ENCODE peak calls at places on chromosomes 12 and 14, in seven cellular contexts. One of them, this sample, is unnamed.

GRCh38 chr14:96847451-96847850 is 50.3 kb downstream of the VRK1 start:
- ATAC-seq in aorta: no peak
- ATAC-seq in activated CD4-positive, CD25-positive, alpha-beta regulatory T cell treated with anti-CD3 and anti-CD28 coated beads, Interleukin-2, amount 50 U/mL, for 24 hours: no peak
- ATAC-seq in activated naive CD8-positive, alpha-beta T cell treated with anti-CD3 and anti-CD28 coated beads, Interleukin-2, amount 10 ng/mL, durations not matched to agents 7 days and 5 days: no peak
- ATAC-seq in body of pancreas: no peak
- ATAC-seq in RWPE2: no peak
- ATAC-seq in lower lobe of right lung: no peak
- ATAC-seq in this sample: no peak

GRCh38 chr12:102900389-102900788 is 16.7 kb downstream of the PAH start:
- ATAC-seq in lower lobe of right lung: no peak
- ATAC-seq in body of pancreas: no peak
- ATAC-seq in RWPE2: no peak
- ATAC-seq in activated CD4-positive, CD25-positive, alpha-beta regulatory T cell treated with anti-CD3 and anti-CD28 coated beads, Interleukin-2, amount 50 U/mL, for 24 hours: no peak
- ATAC-seq in activated naive CD8-positive, alpha-beta T cell treated with anti-CD3 and anti-CD28 coated beads, Interleukin-2, amount 10 ng/mL, durations not matched to agents 7 days and 5 days: no peak
- ATAC-seq in aorta: no peak
- ATAC-seq in this sample: no peak

GRCh38 chr14:76546426-76547221 is 170.7 kb downstream of the ESRRB start:
- ATAC-seq in activated CD4-positive, CD25-positive, alpha-beta regulatory T cell treated with anti-CD3 and anti-CD28 coated beads, Interleukin-2, amount 50 U/mL, for 24 hours: no peak
- ATAC-seq in RWPE2: no peak
- ATAC-seq in aorta: no peak
- ATAC-seq in body of pancreas: no peak
- ATAC-seq in lower lobe of right lung: no peak
- ATAC-seq in activated naive CD8-positive, alpha-beta T cell treated with anti-CD3 and anti-CD28 coated beads, Interleukin-2, amount 10 ng/mL, durations not matched to agents 7 days and 5 days: peak; percentile 33
- ATAC-seq in this sample: peak; percentile 19

GRCh38 chr12:3097186-3097804 is 20.1 kb downstream of the TSPAN9 start:
- ATAC-seq in aorta: peak; percentile 86
- ATAC-seq in lower lobe of right lung: peak; percentile 93
- ATAC-seq in body of pancreas: peak; percentile 80
- ATAC-seq in activated naive CD8-positive, alpha-beta T cell treated with anti-CD3 and anti-CD28 coated beads, Interleukin-2, amount 10 ng/mL, durations not matched to agents 7 days and 5 days: no peak
- ATAC-seq in RWPE2: no peak
- ATAC-seq in activated CD4-positive, CD25-positive, alpha-beta regulatory T cell treated with anti-CD3 and anti-CD28 coated beads, Interleukin-2, amount 50 U/mL, for 24 hours: no peak
- ATAC-seq in this sample: peak; percentile 30

GRCh38 chr14:30559638-30560071 is 697 bp downstream of the G2E3 start:
- ATAC-seq in activated naive CD8-positive, alpha-beta T cell treated with anti-CD3 and anti-CD28 coated beads, Interleukin-2, amount 10 ng/mL, durations not matched to agents 7 days and 5 days: no peak
- ATAC-seq in activated CD4-positive, CD25-positive, alpha-beta regulatory T cell treated with anti-CD3 and anti-CD28 coated beads, Interleukin-2, amount 50 U/mL, for 24 hours: peak; percentile 3
- ATAC-seq in aorta: no peak
- ATAC-seq in body of pancreas: no peak
- ATAC-seq in lower lobe of right lung: peak; percentile 34
- ATAC-seq in RWPE2: peak; percentile 46
- ATAC-seq in this sample: no peak

GRCh38 chr14:90578283-90578985 is 181.6 kb downstream of the CALM1 start:
- ATAC-seq in body of pancreas: no peak
- ATAC-seq in activated naive CD8-positive, alpha-beta T cell treated with anti-CD3 and anti-CD28 coated beads, Interleukin-2, amount 10 ng/mL, durations not matched to agents 7 days and 5 days: no peak
- ATAC-seq in RWPE2: no peak
- ATAC-seq in aorta: no peak
- ATAC-seq in lower lobe of right lung: no peak
- ATAC-seq in activated CD4-positive, CD25-positive, alpha-beta regulatory T cell treated with anti-CD3 and anti-CD28 coated beads, Interleukin-2, amount 50 U/mL, for 24 hours: no peak
- ATAC-seq in this sample: no peak

GRCh38 chr14:22122227-22123187 is 448.9 kb upstream of the OR4E1 start:
- ATAC-seq in RWPE2: peak; percentile 52
- ATAC-seq in activated naive CD8-positive, alpha-beta T cell treated with anti-CD3 and anti-CD28 coated beads, Interleukin-2, amount 10 ng/mL, durations not matched to agents 7 days and 5 days: peak; percentile 45
- ATAC-seq in activated CD4-positive, CD25-positive, alpha-beta regulatory T cell treated with anti-CD3 and anti-CD28 coated beads, Interleukin-2, amount 50 U/mL, for 24 hours: no peak
- ATAC-seq in lower lobe of right lung: no peak
- ATAC-seq in aorta: no peak
- ATAC-seq in body of pancreas: no peak
- ATAC-seq in this sample: no peak

GRCh38 chr12:132771126-132771838 is 9.7 kb upstream of the ANKLE2 start:
- ATAC-seq in body of pancreas: no peak
- ATAC-seq in activated naive CD8-positive, alpha-beta T cell treated with anti-CD3 and anti-CD28 coated beads, Interleukin-2, amount 10 ng/mL, durations not matched to agents 7 days and 5 days: peak; percentile 72
- ATAC-seq in lower lobe of right lung: no peak
- ATAC-seq in RWPE2: no peak
- ATAC-seq in aorta: no peak
- ATAC-seq in activated CD4-positive, CD25-positive, alpha-beta regulatory T cell treated with anti-CD3 and anti-CD28 coated beads, Interleukin-2, amount 50 U/mL, for 24 hours: peak; percentile 44
- ATAC-seq in this sample: peak; percentile 12

GRCh38 chr14:67221248-67221981 is 19.8 kb upstream of the PALS1 start:
- ATAC-seq in body of pancreas: no peak
- ATAC-seq in RWPE2: peak; percentile 97
- ATAC-seq in activated CD4-positive, CD25-positive, alpha-beta regulatory T cell treated with anti-CD3 and anti-CD28 coated beads, Interleukin-2, amount 50 U/mL, for 24 hours: no peak
- ATAC-seq in aorta: no peak
- ATAC-seq in activated naive CD8-positive, alpha-beta T cell treated with anti-CD3 and anti-CD28 coated beads, Interleukin-2, amount 10 ng/mL, durations not matched to agents 7 days and 5 days: no peak
- ATAC-seq in lower lobe of right lung: peak; percentile 91
- ATAC-seq in this sample: no peak

GRCh38 chr12:127165567-127166392 is 1101.2 kb upstream of the TMEM132C start:
- ATAC-seq in activated CD4-positive, CD25-positive, alpha-beta regulatory T cell treated with anti-CD3 and anti-CD28 coated beads, Interleukin-2, amount 50 U/mL, for 24 hours: peak; percentile 75
- ATAC-seq in RWPE2: peak; percentile 85
- ATAC-seq in body of pancreas: peak; percentile 99
- ATAC-seq in aorta: peak; percentile 91
- ATAC-seq in lower lobe of right lung: peak; percentile 99
- ATAC-seq in activated naive CD8-positive, alpha-beta T cell treated with anti-CD3 and anti-CD28 coated beads, Interleukin-2, amount 10 ng/mL, durations not matched to agents 7 days and 5 days: peak; percentile 89
- ATAC-seq in this sample: peak; percentile 97

GRCh38 chr12:9237286-9237685 is 29.1 kb upstream of the PZP start:
- ATAC-seq in RWPE2: no peak
- ATAC-seq in lower lobe of right lung: no peak
- ATAC-seq in activated CD4-positive, CD25-positive, alpha-beta regulatory T cell treated with anti-CD3 and anti-CD28 coated beads, Interleukin-2, amount 50 U/mL, for 24 hours: peak; percentile 10
- ATAC-seq in aorta: no peak
- ATAC-seq in body of pancreas: no peak
- ATAC-seq in activated naive CD8-positive, alpha-beta T cell treated with anti-CD3 and anti-CD28 coated beads, Interleukin-2, amount 10 ng/mL, durations not matched to agents 7 days and 5 days: no peak
- ATAC-seq in this sample: peak; percentile 45

GRCh38 chr14:22395803-22396202 is 193.2 kb downstream of the DAD1 start:
- ATAC-seq in activated naive CD8-positive, alpha-beta T cell treated with anti-CD3 and anti-CD28 coated beads, Interleukin-2, amount 10 ng/mL, durations not matched to agents 7 days and 5 days: no peak
- ATAC-seq in aorta: no peak
- ATAC-seq in RWPE2: no peak
- ATAC-seq in body of pancreas: no peak
- ATAC-seq in lower lobe of right lung: no peak
- ATAC-seq in activated CD4-positive, CD25-positive, alpha-beta regulatory T cell treated with anti-CD3 and anti-CD28 coated beads, Interleukin-2, amount 50 U/mL, for 24 hours: no peak
- ATAC-seq in this sample: no peak

GRCh38 chr12:124433906-124434305 is 133.5 kb downstream of the NCOR2 start:
- ATAC-seq in aorta: no peak
- ATAC-seq in activated CD4-positive, CD25-positive, alpha-beta regulatory T cell treated with anti-CD3 and anti-CD28 coated beads, Interleukin-2, amount 50 U/mL, for 24 hours: no peak
- ATAC-seq in lower lobe of right lung: no peak
- ATAC-seq in body of pancreas: no peak
- ATAC-seq in RWPE2: no peak
- ATAC-seq in activated naive CD8-positive, alpha-beta T cell treated with anti-CD3 and anti-CD28 coated beads, Interleukin-2, amount 10 ng/mL, durations not matched to agents 7 days and 5 days: no peak
- ATAC-seq in this sample: no peak

GRCh38 chr14:22878271-22879246 is 4.5 kb upstream of the REM2 start:
- ATAC-seq in lower lobe of right lung: no peak
- ATAC-seq in RWPE2: no peak
- ATAC-seq in aorta: no peak
- ATAC-seq in activated naive CD8-positive, alpha-beta T cell treated with anti-CD3 and anti-CD28 coated beads, Interleukin-2, amount 10 ng/mL, durations not matched to agents 7 days and 5 days: no peak
- ATAC-seq in body of pancreas: no peak
- ATAC-seq in activated CD4-positive, CD25-positive, alpha-beta regulatory T cell treated with anti-CD3 and anti-CD28 coated beads, Interleukin-2, amount 50 U/mL, for 24 hours: no peak
- ATAC-seq in this sample: no peak

GRCh38 chr14:52318829-52319604 is 4.9 kb downstream of the PTGER2 start:
- ATAC-seq in activated naive CD8-positive, alpha-beta T cell treated with anti-CD3 and anti-CD28 coated beads, Interleukin-2, amount 10 ng/mL, durations not matched to agents 7 days and 5 days: no peak
- ATAC-seq in activated CD4-positive, CD25-positive, alpha-beta regulatory T cell treated with anti-CD3 and anti-CD28 coated beads, Interleukin-2, amount 50 U/mL, for 24 hours: peak; percentile 15
- ATAC-seq in body of pancreas: no peak
- ATAC-seq in lower lobe of right lung: no peak
- ATAC-seq in RWPE2: no peak
- ATAC-seq in aorta: no peak
- ATAC-seq in this sample: no peak

GRCh38 chr14:63949696-63950095 is 96.9 kb downstream of the SYNE2 start:
- ATAC-seq in activated CD4-positive, CD25-positive, alpha-beta regulatory T cell treated with anti-CD3 and anti-CD28 coated beads, Interleukin-2, amount 50 U/mL, for 24 hours: no peak
- ATAC-seq in RWPE2: no peak
- ATAC-seq in aorta: no peak
- ATAC-seq in body of pancreas: no peak
- ATAC-seq in activated naive CD8-positive, alpha-beta T cell treated with anti-CD3 and anti-CD28 coated beads, Interleukin-2, amount 10 ng/mL, durations not matched to agents 7 days and 5 days: no peak
- ATAC-seq in lower lobe of right lung: no peak
- ATAC-seq in this sample: no peak

GRCh38 chr14:102292446-102292845 is 12.5 kb downstream of the MOK start:
- ATAC-seq in body of pancreas: no peak
- ATAC-seq in aorta: no peak
- ATAC-seq in lower lobe of right lung: no peak
- ATAC-seq in RWPE2: no peak
- ATAC-seq in activated naive CD8-positive, alpha-beta T cell treated with anti-CD3 and anti-CD28 coated beads, Interleukin-2, amount 10 ng/mL, durations not matched to agents 7 days and 5 days: no peak
- ATAC-seq in activated CD4-positive, CD25-positive, alpha-beta regulatory T cell treated with anti-CD3 and anti-CD28 coated beads, Interleukin-2, amount 50 U/mL, for 24 hours: no peak
- ATAC-seq in this sample: no peak

GRCh38 chr12:47772094-47772660 is 861 bp upstream of the SLC48A1 start:
- ATAC-seq in activated naive CD8-positive, alpha-beta T cell treated with anti-CD3 and anti-CD28 coated beads, Interleukin-2, amount 10 ng/mL, durations not matched to agents 7 days and 5 days: no peak
- ATAC-seq in lower lobe of right lung: no peak
- ATAC-seq in aorta: no peak
- ATAC-seq in activated CD4-positive, CD25-positive, alpha-beta regulatory T cell treated with anti-CD3 and anti-CD28 coated beads, Interleukin-2, amount 50 U/mL, for 24 hours: no peak
- ATAC-seq in body of pancreas: no peak
- ATAC-seq in RWPE2: no peak
- ATAC-seq in this sample: no peak

GRCh38 chr12:3300833-3301401 is 190.1 kb upstream of the PRMT8 start:
- ATAC-seq in RWPE2: no peak
- ATAC-seq in activated CD4-positive, CD25-positive, alpha-beta regulatory T cell treated with anti-CD3 and anti-CD28 coated beads, Interleukin-2, amount 50 U/mL, for 24 hours: no peak
- ATAC-seq in lower lobe of right lung: no peak
- ATAC-seq in aorta: no peak
- ATAC-seq in activated naive CD8-positive, alpha-beta T cell treated with anti-CD3 and anti-CD28 coated beads, Interleukin-2, amount 10 ng/mL, durations not matched to agents 7 days and 5 days: no peak
- ATAC-seq in body of pancreas: no peak
- ATAC-seq in this sample: no peak

GRCh38 chr12:104519190-104519857 is 62.6 kb downstream of the CHST11 start:
- ATAC-seq in lower lobe of right lung: no peak
- ATAC-seq in aorta: no peak
- ATAC-seq in activated naive CD8-positive, alpha-beta T cell treated with anti-CD3 and anti-CD28 coated beads, Interleukin-2, amount 10 ng/mL, durations not matched to agents 7 days and 5 days: peak; percentile 90
- ATAC-seq in RWPE2: no peak
- ATAC-seq in activated CD4-positive, CD25-positive, alpha-beta regulatory T cell treated with anti-CD3 and anti-CD28 coated beads, Interleukin-2, amount 50 U/mL, for 24 hours: peak; percentile 54
- ATAC-seq in body of pancreas: no peak
- ATAC-seq in this sample: peak; percentile 20

GRCh38 chr12:69240625-69240984 is 1.2 kb downstream of the CPSF6 start:
- ATAC-seq in activated CD4-positive, CD25-positive, alpha-beta regulatory T cell treated with anti-CD3 and anti-CD28 coated beads, Interleukin-2, amount 50 U/mL, for 24 hours: peak; percentile 7
- ATAC-seq in lower lobe of right lung: no peak
- ATAC-seq in RWPE2: no peak
- ATAC-seq in activated naive CD8-positive, alpha-beta T cell treated with anti-CD3 and anti-CD28 coated beads, Interleukin-2, amount 10 ng/mL, durations not matched to agents 7 days and 5 days: no peak
- ATAC-seq in aorta: no peak
- ATAC-seq in body of pancreas: no peak
- ATAC-seq in this sample: no peak

GRCh38 chr12:60689137-60689536 is 1093.3 kb downstream of the SLC16A7 start:
- ATAC-seq in lower lobe of right lung: no peak
- ATAC-seq in aorta: no peak
- ATAC-seq in body of pancreas: no peak
- ATAC-seq in RWPE2: no peak
- ATAC-seq in activated naive CD8-positive, alpha-beta T cell treated with anti-CD3 and anti-CD28 coated beads, Interleukin-2, amount 10 ng/mL, durations not matched to agents 7 days and 5 days: no peak
- ATAC-seq in activated CD4-positive, CD25-positive, alpha-beta regulatory T cell treated with anti-CD3 and anti-CD28 coated beads, Interleukin-2, amount 50 U/mL, for 24 hours: no peak
- ATAC-seq in this sample: no peak

GRCh38 chr14:67768219-67768618 is 48.2 kb downstream of the ZFYVE26 start:
- ATAC-seq in aorta: no peak
- ATAC-seq in body of pancreas: no peak
- ATAC-seq in lower lobe of right lung: no peak
- ATAC-seq in RWPE2: no peak
- ATAC-seq in activated naive CD8-positive, alpha-beta T cell treated with anti-CD3 and anti-CD28 coated beads, Interleukin-2, amount 10 ng/mL, durations not matched to agents 7 days and 5 days: no peak
- ATAC-seq in activated CD4-positive, CD25-positive, alpha-beta regulatory T cell treated with anti-CD3 and anti-CD28 coated beads, Interleukin-2, amount 50 U/mL, for 24 hours: no peak
- ATAC-seq in this sample: no peak

GRCh38 chr12:21941522-21942376 is 523 bp upstream of the ABCC9 start:
- ATAC-seq in lower lobe of right lung: peak; percentile 85
- ATAC-seq in aorta: peak; percentile 78
- ATAC-seq in activated naive CD8-positive, alpha-beta T cell treated with anti-CD3 and anti-CD28 coated beads, Interleukin-2, amount 10 ng/mL, durations not matched to agents 7 days and 5 days: no peak
- ATAC-seq in activated CD4-positive, CD25-positive, alpha-beta regulatory T cell treated with anti-CD3 and anti-CD28 coated beads, Interleukin-2, amount 50 U/mL, for 24 hours: no peak
- ATAC-seq in body of pancreas: peak; percentile 73
- ATAC-seq in RWPE2: no peak
- ATAC-seq in this sample: no peak

GRCh38 chr12:124814741-124815613 is 48.7 kb downstream of the SCARB1 start:
- ATAC-seq in lower lobe of right lung: no peak
- ATAC-seq in activated CD4-positive, CD25-positive, alpha-beta regulatory T cell treated with anti-CD3 and anti-CD28 coated beads, Interleukin-2, amount 50 U/mL, for 24 hours: no peak
- ATAC-seq in aorta: no peak
- ATAC-seq in activated naive CD8-positive, alpha-beta T cell treated with anti-CD3 and anti-CD28 coated beads, Interleukin-2, amount 10 ng/mL, durations not matched to agents 7 days and 5 days: no peak
- ATAC-seq in RWPE2: no peak
- ATAC-seq in body of pancreas: no peak
- ATAC-seq in this sample: no peak

GRCh38 chr14:65704850-65705249 is 292.3 kb downstream of the FUT8 start:
- ATAC-seq in RWPE2: no peak
- ATAC-seq in body of pancreas: no peak
- ATAC-seq in activated naive CD8-positive, alpha-beta T cell treated with anti-CD3 and anti-CD28 coated beads, Interleukin-2, amount 10 ng/mL, durations not matched to agents 7 days and 5 days: no peak
- ATAC-seq in lower lobe of right lung: no peak
- ATAC-seq in aorta: no peak
- ATAC-seq in activated CD4-positive, CD25-positive, alpha-beta regulatory T cell treated with anti-CD3 and anti-CD28 coated beads, Interleukin-2, amount 50 U/mL, for 24 hours: peak; percentile 96
- ATAC-seq in this sample: no peak

GRCh38 chr14:68146812-68147211 is 327.2 kb downstream of the RAD51B start:
- ATAC-seq in RWPE2: peak; percentile 95
- ATAC-seq in body of pancreas: no peak
- ATAC-seq in lower lobe of right lung: peak; percentile 91
- ATAC-seq in activated naive CD8-positive, alpha-beta T cell treated with anti-CD3 and anti-CD28 coated beads, Interleukin-2, amount 10 ng/mL, durations not matched to agents 7 days and 5 days: no peak
- ATAC-seq in aorta: no peak
- ATAC-seq in activated CD4-positive, CD25-positive, alpha-beta regulatory T cell treated with anti-CD3 and anti-CD28 coated beads, Interleukin-2, amount 50 U/mL, for 24 hours: no peak
- ATAC-seq in this sample: no peak

GRCh38 chr12:51188359-51189051 is 15.6 kb upstream of the TFCP2 start:
- ATAC-seq in activated CD4-positive, CD25-positive, alpha-beta regulatory T cell treated with anti-CD3 and anti-CD28 coated beads, Interleukin-2, amount 50 U/mL, for 24 hours: peak; percentile 20
- ATAC-seq in activated naive CD8-positive, alpha-beta T cell treated with anti-CD3 and anti-CD28 coated beads, Interleukin-2, amount 10 ng/mL, durations not matched to agents 7 days and 5 days: no peak
- ATAC-seq in RWPE2: no peak
- ATAC-seq in body of pancreas: no peak
- ATAC-seq in aorta: no peak
- ATAC-seq in lower lobe of right lung: peak; percentile 24
- ATAC-seq in this sample: peak; percentile 25

GRCh38 chr12:68331500-68331868 is 678 bp downstream of the MDM1 start:
- ATAC-seq in activated CD4-positive, CD25-positive, alpha-beta regulatory T cell treated with anti-CD3 and anti-CD28 coated beads, Interleukin-2, amount 50 U/mL, for 24 hours: no peak
- ATAC-seq in RWPE2: no peak
- ATAC-seq in lower lobe of right lung: no peak
- ATAC-seq in aorta: no peak
- ATAC-seq in body of pancreas: no peak
- ATAC-seq in activated naive CD8-positive, alpha-beta T cell treated with anti-CD3 and anti-CD28 coated beads, Interleukin-2, amount 10 ng/mL, durations not matched to agents 7 days and 5 days: no peak
- ATAC-seq in this sample: peak; percentile 30

GRCh38 chr12:50275545-50275944 is 7.8 kb downstream of the LIMA1 start:
- ATAC-seq in lower lobe of right lung: peak; percentile 81
- ATAC-seq in activated naive CD8-positive, alpha-beta T cell treated with anti-CD3 and anti-CD28 coated beads, Interleukin-2, amount 10 ng/mL, durations not matched to agents 7 days and 5 days: peak; percentile 52
- ATAC-seq in activated CD4-positive, CD25-positive, alpha-beta regulatory T cell treated with anti-CD3 and anti-CD28 coated beads, Interleukin-2, amount 50 U/mL, for 24 hours: no peak
- ATAC-seq in body of pancreas: peak; percentile 37
- ATAC-seq in RWPE2: peak; percentile 62
- ATAC-seq in aorta: peak; percentile 67
- ATAC-seq in this sample: peak; percentile 77

GRCh38 chr12:15982921-15983320 is 71.8 kb downstream of the DERA start:
- ATAC-seq in lower lobe of right lung: no peak
- ATAC-seq in RWPE2: no peak
- ATAC-seq in aorta: no peak
- ATAC-seq in activated naive CD8-positive, alpha-beta T cell treated with anti-CD3 and anti-CD28 coated beads, Interleukin-2, amount 10 ng/mL, durations not matched to agents 7 days and 5 days: no peak
- ATAC-seq in activated CD4-positive, CD25-positive, alpha-beta regulatory T cell treated with anti-CD3 and anti-CD28 coated beads, Interleukin-2, amount 50 U/mL, for 24 hours: no peak
- ATAC-seq in body of pancreas: no peak
- ATAC-seq in this sample: no peak

GRCh38 chr14:24430143-24430681 is 458 bp downstream of the KHNYN start:
- ATAC-seq in RWPE2: peak; percentile 61
- ATAC-seq in activated naive CD8-positive, alpha-beta T cell treated with anti-CD3 and anti-CD28 coated beads, Interleukin-2, amount 10 ng/mL, durations not matched to agents 7 days and 5 days: peak; percentile 59
- ATAC-seq in activated CD4-positive, CD25-positive, alpha-beta regulatory T cell treated with anti-CD3 and anti-CD28 coated beads, Interleukin-2, amount 50 U/mL, for 24 hours: peak; percentile 43
- ATAC-seq in body of pancreas: peak; percentile 79
- ATAC-seq in lower lobe of right lung: peak; percentile 90
- ATAC-seq in aorta: peak; percentile 92
- ATAC-seq in this sample: peak; percentile 67

GRCh38 chr12:127381043-127381668 is 885.8 kb upstream of the TMEM132C start:
- ATAC-seq in aorta: peak; percentile 69
- ATAC-seq in lower lobe of right lung: peak; percentile 69
- ATAC-seq in body of pancreas: peak; percentile 24
- ATAC-seq in activated naive CD8-positive, alpha-beta T cell treated with anti-CD3 and anti-CD28 coated beads, Interleukin-2, amount 10 ng/mL, durations not matched to agents 7 days and 5 days: peak; percentile 75
- ATAC-seq in activated CD4-positive, CD25-positive, alpha-beta regulatory T cell treated with anti-CD3 and anti-CD28 coated beads, Interleukin-2, amount 50 U/mL, for 24 hours: no peak
- ATAC-seq in RWPE2: peak; percentile 81
- ATAC-seq in this sample: peak; percentile 43

GRCh38 chr12:70247653-70248199 is 4.5 kb downstream of the CNOT2 start:
- ATAC-seq in body of pancreas: no peak
- ATAC-seq in activated naive CD8-positive, alpha-beta T cell treated with anti-CD3 and anti-CD28 coated beads, Interleukin-2, amount 10 ng/mL, durations not matched to agents 7 days and 5 days: no peak
- ATAC-seq in lower lobe of right lung: no peak
- ATAC-seq in RWPE2: no peak
- ATAC-seq in aorta: no peak
- ATAC-seq in activated CD4-positive, CD25-positive, alpha-beta regulatory T cell treated with anti-CD3 and anti-CD28 coated beads, Interleukin-2, amount 50 U/mL, for 24 hours: no peak
- ATAC-seq in this sample: no peak

This sample was measured in esophagus mucosa.